ENCODE peak calls at places on chromosomes 13 and 19, in five cellular contexts. D, E, O, T and N are unnamed samples.

GRCh38 chr13:34161829-34162544 is 344.0 kb downstream of the RFC3 start:
- DNase-seq in O (no peak), D (no peak), T (no peak), E (no peak), N (no peak)

GRCh38 chr13:114025432-114026127 is 51.7 kb upstream of the C13orf46 start:
- DNase-seq in E (no peak), O (no peak), T (peak; percentile 60), D (no peak), N (peak; percentile 40)

GRCh38 chr19:16885166-16885565 is 3.6 kb upstream of the F2RL3 start:
- DNase-seq in E (no peak), O (no peak), T (no peak), D (no peak), N (no peak)

GRCh38 chr19:8158411-8159074 is 9.2 kb upstream of the FBN3 start:
- DNase-seq in E (peak; percentile 24), D (no peak), O (peak; percentile 64), T (peak; percentile 23), N (peak; percentile 67)

GRCh38 chr19:13984875-13985741 is 21.0 kb downstream of the RFX1 start:
- DNase-seq in T (no peak), D (no peak), E (peak; percentile 39), O (no peak), N (no peak)

GRCh38 chr13:32126756-32127155 is 95.2 kb downstream of the FRY start:
- DNase-seq in D (no peak), E (no peak), O (no peak), T (no peak), N (no peak)

GRCh38 chr13:96860829-96861228 is 133.4 kb downstream of the OXGR1 start:
- DNase-seq in E (no peak), O (no peak), T (no peak), D (no peak), N (no peak)

GRCh38 chr13:99981115-99982020 is at the start of gene ZIC2:
- DNase-seq in D (no peak), T (no peak), E (no peak), O (no peak), N (no peak)

GRCh38 chr19:18384775-18385174 is 1.2 kb upstream of the GDF15 start:
- DNase-seq in O (no peak), T (no peak), E (no peak), D (no peak), N (no peak)

GRCh38 chr19:45919678-45920077 is 5.1 kb upstream of the NANOS2 start:
- DNase-seq in D (no peak), O (no peak), E (no peak), T (no peak), N (no peak)

GRCh38 chr19:23273594-23274412 is 23.6 kb upstream of the ZNF724 start:
- DNase-seq in E (peak; percentile 91), O (peak; percentile 95), T (peak; percentile 96), D (peak; percentile 92), N (peak; percentile 93)

GRCh38 chr13:52348081-52348480 is 57.9 kb downstream of the THSD1 start:
- DNase-seq in D (no peak), O (no peak), E (no peak), T (no peak), N (no peak)

GRCh38 chr19:48560095-48560530 is 8.1 kb downstream of the SULT2B1 start:
- DNase-seq in O (no peak), T (no peak), E (no peak), D (no peak), N (no peak)

GRCh38 chr13:44601596-44601995 is 25.5 kb upstream of the TSC22D1 start:
- DNase-seq in E (no peak), D (no peak), O (no peak), T (no peak), N (no peak)

GRCh38 chr19:35509861-35510625 is 3.4 kb downstream of the DMKN start:
- DNase-seq in T (peak; percentile 86), O (peak; percentile 76), E (peak; percentile 70), D (peak; percentile 76), N (peak; percentile 94)

GRCh38 chr19:29683009-29683408 is 17.7 kb downstream of the PLEKHF1 start:
- DNase-seq in O (no peak), T (no peak), D (no peak), E (no peak), N (no peak)

GRCh38 chr19:31049431-31049830 is 299.8 kb downstream of the TSHZ3 start:
- DNase-seq in E (no peak), O (no peak), D (no peak), T (peak; percentile 38), N (no peak)

GRCh38 chr19:13850910-13851753 is 25.8 kb upstream of the NANOS3 start:
- DNase-seq in E (peak; percentile 70), T (peak; percentile 86), O (peak; percentile 53), D (peak; percentile 55), N (peak; percentile 91)

GRCh38 chr13:36789730-36790129 is 29.3 kb upstream of the RFXAP start:
- DNase-seq in D (no peak), E (no peak), O (no peak), T (no peak), N (no peak)

GRCh38 chr13:43389573-43389972 is 366.2 kb downstream of the DNAJC15 start:
- DNase-seq in O (no peak), D (no peak), E (no peak), T (no peak), N (no peak)

GRCh38 chr19:47324502-47324901 is 7.5 kb upstream of the C5AR2 start:
- DNase-seq in T (peak; percentile 33), E (no peak), O (no peak), D (no peak), N (no peak)

GRCh38 chr13:76692326-76692725 is 193.9 kb downstream of the KCTD12 start:
- DNase-seq in D (no peak), T (no peak), E (no peak), O (no peak), N (no peak)

GRCh38 chr13:73767747-73768315 is 366.4 kb downstream of the KLF12 start:
- DNase-seq in D (peak; percentile 21), T (no peak), O (no peak), E (peak; percentile 35), N (no peak)